ENCODE peak calls at places on chromosomes 13 and 19, in seven cellular contexts. Q, Z, G, E, F, J and R are unnamed samples.

GRCh38 chr19:51726049-51726448 is 2.3 kb upstream of the HAS1 start:
- DNase-seq in G (no peak), Z (peak), E (peak), J (peak), Q (no peak), F (peak), R (no peak)

GRCh38 chr13:57653229-57653994 is 21.9 kb downstream of the PCDH17 start:
- DNase-seq in E (no peak), J (no peak), G (no peak), Z (no peak), F (no peak), Q (no peak), R (no peak)

GRCh38 chr19:43432866-43433673 is 18.4 kb downstream of the TEX101 start:
- DNase-seq in F (no peak), J (peak), Z (peak), G (peak), Q (peak), E (peak), R (peak)

GRCh38 chr19:5261151-5261890 is 79.3 kb downstream of the PTPRS start:
- DNase-seq in F (peak), J (no peak), Q (no peak), Z (peak), G (no peak), E (no peak), R (no peak)

GRCh38 chr13:34322416-34323074 is 504.6 kb downstream of the RFC3 start:
- DNase-seq in Q (no peak), F (no peak), J (no peak), E (no peak), Z (no peak), G (no peak), R (no peak)

GRCh38 chr19:4795400-4795799 is 3.9 kb downstream of the FEM1A start:
- DNase-seq in J (no peak), Z (no peak), F (no peak), E (no peak), G (no peak), Q (no peak), R (no peak)

GRCh38 chr19:58520257-58520599 is 618 bp upstream of the ZBTB45 start:
- DNase-seq in G (no peak), Z (no peak), Q (no peak), E (no peak), J (no peak), F (no peak), R (no peak)

GRCh38 chr19:55117636-55118391 is at the start of gene PPP1R12C:
- DNase-seq in Q (peak), F (peak), E (peak), Z (peak), J (peak), G (peak), R (peak)

GRCh38 chr19:403221-404036 is 5.5 kb downstream of the C2CD4C start:
- DNase-seq in J (no peak), G (no peak), F (no peak), E (no peak), Q (peak), Z (no peak), R (no peak)

GRCh38 chr19:54341295-54341694 is 2.3 kb upstream of the LILRA4 start:
- DNase-seq in J (no peak), Q (no peak), G (no peak), F (no peak), E (no peak), Z (no peak), R (no peak)

GRCh38 chr19:33545209-33545981 is 23.8 kb upstream of the PEPD start:
- DNase-seq in Q (no peak), J (no peak), Z (no peak), F (no peak), G (no peak), E (no peak), R (no peak)

GRCh38 chr13:39588384-39588783 is 14.6 kb downstream of the LHFPL6 start:
- DNase-seq in E (no peak), J (no peak), Z (no peak), F (no peak), Q (no peak), G (no peak), R (no peak)

GRCh38 chr13:76879211-76879875 is 6.9 kb downstream of the KCTD12 start:
- DNase-seq in Q (peak), F (no peak), E (peak), Z (peak), G (peak), J (peak), R (peak)

GRCh38 chr13:90084684-90085290 is 1262.7 kb upstream of the MIR17HG start:
- DNase-seq in G (no peak), J (peak), F (no peak), Q (no peak), E (peak), Z (no peak), R (no peak)

GRCh38 chr19:6590458-6591319 is at the start of gene CD70:
- DNase-seq in J (no peak), Z (no peak), G (no peak), Q (no peak), E (no peak), F (no peak), R (no peak)

GRCh38 chr13:40993987-40994386 is 25.1 kb downstream of the ELF1 start:
- DNase-seq in J (no peak), Q (no peak), E (no peak), F (peak), Z (peak), G (no peak), R (no peak)

GRCh38 chr19:35154535-35155406 is at the start of gene FXYD5:
- DNase-seq in F (no peak), Q (peak), Z (peak), J (peak), G (peak), E (peak), R (peak)

GRCh38 chr13:82654851-82655517 is 1227.3 kb downstream of the SLITRK1 start:
- DNase-seq in Z (peak), Q (no peak), E (peak), J (peak), F (no peak), G (no peak), R (no peak)

GRCh38 chr19:42423462-42424344 is 3.5 kb downstream of the LIPE start:
- DNase-seq in F (no peak), J (peak), Q (peak), Z (peak), E (peak), G (peak), R (peak)

GRCh38 chr13:47908200-47908902 is 92.7 kb downstream of the SUCLA2 start:
- DNase-seq in F (peak), Z (no peak), J (peak), G (no peak), E (peak), Q (no peak), R (no peak)

GRCh38 chr13:110826861-110827672 is 87.8 kb downstream of the ANKRD10 start:
- DNase-seq in G (no peak), Q (peak), F (no peak), J (no peak), Z (no peak), E (no peak), R (no peak)

GRCh38 chr13:41696163-41697003 is 239.0 kb downstream of the RGCC start:
- DNase-seq in Z (peak), E (peak), F (peak), J (peak), G (no peak), Q (no peak), R (peak)

GRCh38 chr19:13839193-13839937 is 37.6 kb upstream of the NANOS3 start:
- DNase-seq in F (no peak), Z (peak), E (peak), G (no peak), J (peak), Q (peak), R (no peak)